ENCODE peak calls at places on chromosome 1, in seven cellular contexts. One of them, this sample, is unnamed.

GRCh38 chr1:6004412-6005123 is 12.3 kb upstream of the NPHP4 start:
- DNase-seq in activated CD8-positive, alpha-beta memory T cell treated with anti-CD3 and anti-CD28 coated beads for 4 hours: no peak
- DNase-seq in NCI-H1417: no peak
- DNase-seq in HFFc6: no peak
- DNase-seq in astrocyte of the spinal cord: no peak
- DNase-seq in aorta: peak
- DNase-seq in GDM1: no peak
- DNase-seq in this sample: no peak

GRCh38 chr1:44035726-44036408 is 4.6 kb upstream of the SLC6A9 start:
- DNase-seq in activated CD8-positive, alpha-beta memory T cell treated with anti-CD3 and anti-CD28 coated beads for 4 hours: no peak
- DNase-seq in NCI-H1417: no peak
- DNase-seq in HFFc6: no peak
- DNase-seq in astrocyte of the spinal cord: no peak
- DNase-seq in aorta: no peak
- DNase-seq in GDM1: no peak
- DNase-seq in this sample: no peak

GRCh38 chr1:153387001-153387400 is 3.9 kb downstream of the S100A8 start:
- DNase-seq in activated CD8-positive, alpha-beta memory T cell treated with anti-CD3 and anti-CD28 coated beads for 4 hours: no peak
- DNase-seq in NCI-H1417: no peak
- DNase-seq in HFFc6: no peak
- DNase-seq in astrocyte of the spinal cord: no peak
- DNase-seq in aorta: no peak
- DNase-seq in GDM1: no peak
- DNase-seq in this sample: no peak

GRCh38 chr1:58249371-58249728 is 297.2 kb downstream of the OMA1 start:
- DNase-seq in activated CD8-positive, alpha-beta memory T cell treated with anti-CD3 and anti-CD28 coated beads for 4 hours: no peak
- DNase-seq in NCI-H1417: no peak
- DNase-seq in HFFc6: no peak
- DNase-seq in astrocyte of the spinal cord: no peak
- DNase-seq in aorta: no peak
- DNase-seq in GDM1: no peak
- DNase-seq in this sample: no peak

GRCh38 chr1:119903443-119903835 is 7.1 kb upstream of the ADAM30 start:
- DNase-seq in activated CD8-positive, alpha-beta memory T cell treated with anti-CD3 and anti-CD28 coated beads for 4 hours: no peak
- DNase-seq in NCI-H1417: no peak
- DNase-seq in HFFc6: peak
- DNase-seq in astrocyte of the spinal cord: no peak
- DNase-seq in aorta: no peak
- DNase-seq in GDM1: no peak
- DNase-seq in this sample: no peak

GRCh38 chr1:168386492-168386891 is 105.8 kb downstream of the TBX19 start:
- DNase-seq in activated CD8-positive, alpha-beta memory T cell treated with anti-CD3 and anti-CD28 coated beads for 4 hours: no peak
- DNase-seq in NCI-H1417: no peak
- DNase-seq in HFFc6: no peak
- DNase-seq in astrocyte of the spinal cord: no peak
- DNase-seq in aorta: no peak
- DNase-seq in GDM1: no peak
- DNase-seq in this sample: no peak

GRCh38 chr1:73097917-73098316 is 815.6 kb upstream of the NEGR1 start:
- DNase-seq in activated CD8-positive, alpha-beta memory T cell treated with anti-CD3 and anti-CD28 coated beads for 4 hours: no peak
- DNase-seq in NCI-H1417: no peak
- DNase-seq in HFFc6: no peak
- DNase-seq in astrocyte of the spinal cord: no peak
- DNase-seq in aorta: no peak
- DNase-seq in GDM1: no peak
- DNase-seq in this sample: no peak

GRCh38 chr1:26726784-26727183 is 31.0 kb downstream of the ARID1A start:
- DNase-seq in activated CD8-positive, alpha-beta memory T cell treated with anti-CD3 and anti-CD28 coated beads for 4 hours: no peak
- DNase-seq in NCI-H1417: no peak
- DNase-seq in HFFc6: no peak
- DNase-seq in astrocyte of the spinal cord: no peak
- DNase-seq in aorta: no peak
- DNase-seq in GDM1: no peak
- DNase-seq in this sample: no peak

GRCh38 chr1:166174108-166174507 is 7.3 kb upstream of the FAM78B start:
- DNase-seq in activated CD8-positive, alpha-beta memory T cell treated with anti-CD3 and anti-CD28 coated beads for 4 hours: no peak
- DNase-seq in NCI-H1417: no peak
- DNase-seq in HFFc6: no peak
- DNase-seq in astrocyte of the spinal cord: no peak
- DNase-seq in aorta: no peak
- DNase-seq in GDM1: no peak
- DNase-seq in this sample: no peak

GRCh38 chr1:85448358-85448757 is 16.6 kb downstream of the DDAH1 start:
- DNase-seq in activated CD8-positive, alpha-beta memory T cell treated with anti-CD3 and anti-CD28 coated beads for 4 hours: no peak
- DNase-seq in NCI-H1417: no peak
- DNase-seq in HFFc6: peak
- DNase-seq in astrocyte of the spinal cord: peak
- DNase-seq in aorta: no peak
- DNase-seq in GDM1: no peak
- DNase-seq in this sample: peak

GRCh38 chr1:109925159-109925990 is 14.7 kb downstream of the CSF1 start:
- DNase-seq in activated CD8-positive, alpha-beta memory T cell treated with anti-CD3 and anti-CD28 coated beads for 4 hours: no peak
- DNase-seq in NCI-H1417: no peak
- DNase-seq in HFFc6: no peak
- DNase-seq in astrocyte of the spinal cord: no peak
- DNase-seq in aorta: no peak
- DNase-seq in GDM1: no peak
- DNase-seq in this sample: no peak

GRCh38 chr1:113930499-113931161 is 1.5 kb downstream of the HIPK1 start:
- DNase-seq in activated CD8-positive, alpha-beta memory T cell treated with anti-CD3 and anti-CD28 coated beads for 4 hours: peak
- DNase-seq in NCI-H1417: no peak
- DNase-seq in HFFc6: peak
- DNase-seq in astrocyte of the spinal cord: peak
- DNase-seq in aorta: no peak
- DNase-seq in GDM1: peak
- DNase-seq in this sample: no peak

GRCh38 chr1:201136696-201137392 is 9.9 kb upstream of the ASCL5 start:
- DNase-seq in activated CD8-positive, alpha-beta memory T cell treated with anti-CD3 and anti-CD28 coated beads for 4 hours: no peak
- DNase-seq in NCI-H1417: no peak
- DNase-seq in HFFc6: no peak
- DNase-seq in astrocyte of the spinal cord: no peak
- DNase-seq in aorta: peak
- DNase-seq in GDM1: no peak
- DNase-seq in this sample: no peak

This sample was measured in dermis microvascular lymphatic vessel endothelial cell.